ENCODE peak calls at places on chromosome 19, in six cellular contexts. R, I, F, P, C and Q are unnamed samples.

GRCh38 chr19:33514885-33515485 is 6.6 kb downstream of the PEPD start:
- DNase-seq in R (no peak), I (no peak), F (peak; percentile 2), P (no peak), C (no peak), Q (peak; percentile 32)

GRCh38 chr19:49432141-49433073 is 7.2 kb downstream of the GFY start:
- DNase-seq in R (no peak), I (peak; percentile 95), F (no peak), P (no peak), C (no peak), Q (no peak)

GRCh38 chr19:30228726-30229523 is 143.3 kb upstream of the ZNF536 start:
- DNase-seq in R (no peak), I (no peak), F (no peak), P (no peak), C (no peak), Q (peak; percentile 6)

GRCh38 chr19:42206871-42207755 is 10.4 kb downstream of the DEDD2 start:
- DNase-seq in R (no peak), I (no peak), F (peak; percentile 26), P (no peak), C (peak; percentile 62), Q (peak; percentile 44)

GRCh38 chr19:35742121-35742724 is at the start of gene IGFLR1:
- DNase-seq in R (no peak), I (no peak), F (no peak), P (no peak), C (no peak), Q (no peak)

GRCh38 chr19:41323430-41324125 is 13.6 kb downstream of the CCDC97 start:
- DNase-seq in R (no peak), I (peak; percentile 75), F (peak; percentile 100), P (no peak), C (peak; percentile 71), Q (peak; percentile 98)

GRCh38 chr19:19575411-19575810 is 37.3 kb downstream of the CILP2 start:
- DNase-seq in R (no peak), I (peak; percentile 36), F (no peak), P (no peak), C (no peak), Q (no peak)

GRCh38 chr19:399370-399769 is 9.6 kb downstream of the C2CD4C start:
- DNase-seq in R (no peak), I (no peak), F (no peak), P (no peak), C (no peak), Q (no peak)

GRCh38 chr19:41205995-41206394 is 13.0 kb downstream of the CYP2S1 start:
- DNase-seq in R (no peak), I (no peak), F (no peak), P (no peak), C (no peak), Q (no peak)

GRCh38 chr19:932647-933552 is 7.1 kb downstream of the ARID3A start:
- DNase-seq in R (no peak), I (peak; percentile 76), F (peak; percentile 95), P (no peak), C (peak; percentile 99), Q (peak; percentile 94)

GRCh38 chr19:43596842-43597461 is 557 bp downstream of the ZNF576 start:
- DNase-seq in R (no peak), I (no peak), F (peak; percentile 23), P (no peak), C (no peak), Q (peak; percentile 13)

DNA sequence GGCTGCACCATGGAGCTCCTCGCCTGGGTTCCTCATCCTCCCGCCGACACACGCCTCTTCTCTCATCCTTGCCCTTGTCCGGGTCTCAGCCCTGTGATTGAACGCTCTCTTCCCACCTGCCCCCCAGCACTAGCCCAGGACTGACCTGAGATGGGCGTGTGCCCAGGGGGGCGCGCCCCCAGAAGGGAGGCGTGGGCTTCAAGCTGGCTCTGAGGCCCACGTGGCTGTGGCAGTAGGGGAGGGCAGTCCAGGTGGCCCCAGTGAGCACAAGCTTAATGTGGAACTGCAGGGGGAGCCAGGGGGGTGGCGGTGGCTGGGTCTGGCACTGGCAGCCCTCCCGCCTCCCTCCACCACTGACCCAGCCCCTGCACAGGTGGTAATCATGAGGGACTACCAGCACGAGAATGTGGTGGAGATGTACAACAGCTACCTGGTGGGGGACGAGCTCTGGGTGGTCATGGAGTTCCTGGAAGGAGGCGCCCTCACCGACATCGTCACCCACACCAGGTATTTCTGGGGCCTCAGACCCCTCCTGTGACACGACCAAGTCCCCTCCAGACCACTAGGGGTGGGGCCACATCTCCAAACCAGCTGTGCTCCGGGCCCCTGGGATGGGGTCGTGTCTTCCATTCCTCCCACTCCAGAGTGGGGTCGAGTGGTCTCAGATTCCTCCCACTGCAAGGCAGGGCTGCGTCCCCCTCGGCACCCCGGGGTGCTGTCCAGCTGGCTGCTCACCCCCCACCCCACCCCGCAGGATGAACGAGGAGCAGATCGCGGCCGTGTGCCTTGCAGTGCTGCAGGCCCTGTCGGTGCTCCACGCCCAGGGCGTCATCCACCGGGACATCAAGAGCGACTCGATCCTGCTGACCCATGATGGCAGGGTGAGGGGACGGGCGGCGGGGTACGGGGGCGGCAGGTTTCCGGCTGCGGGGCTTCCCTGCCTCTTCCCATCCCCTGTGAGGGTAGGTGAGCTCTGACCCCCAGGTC is 21.9 kb upstream of the NCCRP1 start:
- DNase-seq in R (no peak), I (no peak), F (no peak), P (no peak), C (no peak), Q (no peak)
- H3K14ac ChIP-seq in R (no peak overlapping the region), I (no peak overlapping the region), F (no peak overlapping the region), P (no peak overlapping the region), C (no peak overlapping the region), Q (no peak overlapping the region)

GRCh38 chr19:8490395-8490760 is 12.1 kb downstream of the PRAM1 start:
- DNase-seq in R (no peak), I (no peak), F (no peak), P (no peak), C (no peak), Q (no peak)

GRCh38 chr19:8498295-8498694 is 4.1 kb downstream of the PRAM1 start:
- DNase-seq in R (no peak), I (no peak), F (no peak), P (no peak), C (no peak), Q (no peak)

GRCh38 chr19:8490873-8491272 is 11.6 kb downstream of the PRAM1 start:
- DNase-seq in R (no peak), I (no peak), F (no peak), P (no peak), C (no peak), Q (no peak)

GRCh38 chr19:8491574-8491973 is 10.9 kb downstream of the PRAM1 start:
- DNase-seq in R (no peak), I (peak; percentile 66), F (no peak), P (no peak), C (no peak), Q (no peak)

DNA sequence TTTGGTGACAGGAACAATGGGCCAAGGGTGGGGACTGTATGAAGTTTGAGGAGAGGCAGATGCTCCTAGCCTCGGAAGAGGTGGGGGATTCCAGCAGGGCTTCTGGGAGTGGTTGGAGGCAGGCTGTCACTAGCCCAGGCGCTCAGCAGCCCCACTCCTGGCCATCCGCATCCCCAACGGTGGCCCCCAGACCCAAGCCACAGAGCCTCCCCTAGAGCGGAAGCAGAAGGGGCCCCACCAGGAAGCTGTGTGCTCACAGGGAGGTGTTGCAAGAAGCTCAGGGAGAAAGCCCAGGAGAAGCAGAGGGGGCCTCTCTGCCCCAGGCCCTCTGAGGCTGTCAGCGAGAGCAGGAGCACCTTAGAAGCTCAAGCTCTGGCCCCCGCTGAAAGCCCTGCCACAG is 8.3 kb downstream of the PRAM1 start:
- DNase-seq in R (no peak), I (no peak), F (peak; percentile 18), P (no peak), C (no peak), Q (no peak)
- H3K14ac ChIP-seq in R (peak overlapping the region; percentile 56), I (no peak overlapping the region), F (no peak overlapping the region), P (no peak overlapping the region), C (peak overlapping the region; percentile 38), Q (no peak overlapping the region)

DNA sequence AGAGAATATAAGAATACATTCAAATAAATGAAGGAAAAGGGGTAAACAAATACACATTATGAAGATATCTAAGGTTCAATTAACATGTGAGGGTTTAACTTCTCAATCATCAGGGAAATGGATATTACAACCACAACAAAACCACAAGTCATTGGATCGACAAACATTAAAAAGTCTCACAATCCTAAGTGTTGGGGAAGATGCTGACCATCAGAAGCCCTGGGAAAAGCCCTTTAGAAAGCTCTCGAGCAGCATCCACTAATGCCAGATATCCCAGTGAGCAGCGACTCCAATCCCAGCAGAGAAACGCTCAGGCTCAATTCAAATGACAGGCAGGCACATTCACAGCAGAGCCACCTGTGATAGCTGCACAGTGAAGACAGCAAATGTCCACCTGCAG is 3.1 kb downstream of the TPRX1 start:
- DNase-seq in R (no peak), I (no peak), F (no peak), P (no peak), C (no peak), Q (no peak)
- H3K14ac ChIP-seq in R (no peak overlapping the region), I (no peak overlapping the region), F (no peak overlapping the region), P (no peak overlapping the region), C (no peak overlapping the region), Q (no peak overlapping the region)

GRCh38 chr19:10749435-10750384 is 31.8 kb downstream of the DNM2 start:
- DNase-seq in R (no peak), I (no peak), F (no peak), P (no peak), C (peak; percentile 35), Q (no peak)
- H3K14ac ChIP-seq in R (no peak overlapping the region), I (no peak overlapping the region), F (no peak overlapping the region), P (no peak overlapping the region), C (no peak overlapping the region), Q (no peak overlapping the region)

GRCh38 chr19:44640518-44640917 is 3.2 kb upstream of the PVR start:
- DNase-seq in R (no peak), I (no peak), F (peak; percentile 31), P (no peak), C (peak; percentile 76), Q (peak; percentile 58)
- H3K14ac ChIP-seq in R (no peak overlapping the region), I (no peak overlapping the region), F (no peak overlapping the region), P (no peak overlapping the region), C (no peak overlapping the region), Q (no peak overlapping the region)